ENCODE peak calls at places on chromosomes 5 and 9, in five cellular contexts. A is AG10803, D is cardiac fibroblast, U is BJ, P is heart left ventricle. C is an unnamed sample.

GRCh38 chr5:89047591-89047990 is 164.6 kb upstream of the MEF2C start:
- DNase-seq in U (no peak), D (no peak), P (no peak), A (peak), C (peak)

GRCh38 chr9:75229605-75230332 is 141.5 kb downstream of the OSTF1 start:
- DNase-seq in D (peak), U (no peak), A (no peak), P (no peak), C (no peak)

GRCh38 chr5:172523146-172523745 is 68.9 kb upstream of the SH3PXD2B start:
- DNase-seq in U (no peak), D (no peak), P (no peak), A (no peak), C (no peak)

GRCh38 chr5:88140396-88140862 is 128.2 kb downstream of the TMEM161B start:
- DNase-seq in A (no peak), U (no peak), D (no peak), P (no peak), C (no peak)

GRCh38 chr5:98004463-98004862 is 769.0 kb upstream of the RGMB start:
- DNase-seq in A (no peak), P (no peak), D (no peak), U (no peak), C (no peak)

GRCh38 chr9:20065076-20065475 is 276.2 kb upstream of the SLC24A2 start:
- DNase-seq in A (no peak), D (no peak), P (no peak), U (no peak), C (no peak)

GRCh38 chr5:82793808-82794419 is 283.3 kb downstream of the TMEM167A start:
- DNase-seq in U (no peak), A (peak), D (peak), P (no peak), C (no peak)

GRCh38 chr9:111740739-111741138 is 54.0 kb downstream of the SHOC1 start:
- DNase-seq in A (no peak), U (no peak), P (no peak), D (no peak), C (no peak)

GRCh38 chr5:2492476-2492875 is 259.0 kb downstream of the IRX2 start:
- DNase-seq in A (no peak), P (no peak), D (no peak), U (no peak), C (no peak)

GRCh38 chr5:15020731-15021130 is 149.2 kb upstream of the ANKH start:
- DNase-seq in U (no peak), P (no peak), D (no peak), A (peak), C (no peak)

GRCh38 chr9:110427497-110428104 is 89.9 kb upstream of the TXNDC8 start:
- DNase-seq in P (peak), A (peak), U (no peak), D (peak), C (peak)

GRCh38 chr9:93156475-93157008 is 22.5 kb upstream of the NINJ1 start:
- DNase-seq in A (no peak), U (no peak), P (no peak), D (no peak), C (no peak)

GRCh38 chr9:71647094-71647591 is 121.2 kb downstream of the CEMIP2 start:
- DNase-seq in U (no peak), A (peak), P (peak), D (peak), C (peak)

GRCh38 chr5:64457846-64458245 is 48.0 kb upstream of the RGS7BP start:
- DNase-seq in A (no peak), U (no peak), D (no peak), P (no peak), C (no peak)

GRCh38 chr5:34717426-34718327 is 61.5 kb downstream of the RAI14 start:
- DNase-seq in A (peak), D (peak), U (peak), P (no peak), C (peak)

GRCh38 chr9:84500218-84500617 is 159.7 kb upstream of the SLC28A3 start:
- DNase-seq in U (no peak), P (no peak), A (no peak), D (no peak), C (no peak)

GRCh38 chr5:150648294-150649107 is 8.0 kb downstream of the SYNPO start:
- DNase-seq in D (no peak), U (no peak), A (no peak), P (peak), C (no peak)

GRCh38 chr9:98017306-98017705 is 34.2 kb downstream of the ANP32B start:
- DNase-seq in P (no peak), U (no peak), D (no peak), A (no peak), C (no peak)
- H3K4me3 ChIP-seq in P (no peak), U (no peak), D (no peak), A (no peak), C (no peak)

GRCh38 chr5:72821776-72822175 is 5.3 kb downstream of the TNPO1 start:
- DNase-seq in A (no peak), P (no peak), U (no peak), D (no peak), C (no peak)
- H3K4me3 ChIP-seq in A (no peak), P (no peak), U (no peak), D (no peak), C (no peak)

GRCh38 chr9:130660326-130660682 is 4.1 kb upstream of the PRDM12 start:
- DNase-seq in P (no peak), U (no peak), D (no peak), A (no peak), C (no peak)
- H3K4me3 ChIP-seq in P (peak), U (peak), D (peak), A (no peak), C (no peak)

GRCh38 chr9:130662099-130662926 is 2.1 kb upstream of the PRDM12 start:
- DNase-seq in P (no peak), U (no peak), A (no peak), D (no peak), C (no peak)
- H3K4me3 ChIP-seq in P (no peak), U (no peak), A (no peak), D (no peak), C (no peak)

GRCh38 chr5:119336262-119336661 is 19.6 kb upstream of the TNFAIP8 start:
- DNase-seq in U (no peak), A (no peak), P (no peak), D (no peak), C (no peak)

GRCh38 chr5:119338326-119338957 is 17.4 kb upstream of the TNFAIP8 start:
- DNase-seq in P (no peak), D (no peak), A (no peak), U (no peak), C (no peak)

GRCh38 chr5:119339344-119339743 is 16.5 kb upstream of the TNFAIP8 start:
- DNase-seq in A (no peak), P (no peak), U (no peak), D (no peak), C (no peak)

GRCh38 chr5:119335261-119335677 is 20.6 kb upstream of the TNFAIP8 start:
- DNase-seq in D (no peak), A (no peak), P (no peak), U (no peak), C (no peak)

GRCh38 chr5:119336846-119337564 is 18.8 kb upstream of the TNFAIP8 start:
- DNase-seq in A (no peak), D (no peak), U (no peak), P (no peak), C (no peak)
- H3K4me3 ChIP-seq in A (no peak), D (no peak), U (no peak), P (no peak), C (no peak)

GRCh38 chr5:108078345-108078744 is 303.6 kb downstream of the FBXL17 start:
- DNase-seq in D (no peak), P (no peak), A (no peak), U (no peak), C (no peak)
- H3K4me3 ChIP-seq in D (no peak), P (no peak), A (no peak), U (no peak), C (no peak)

C was measured in foreskin fibroblast.